ENCODE peak calls at places on chromosomes 16 and 17, in five cellular contexts. W is testis; Q is CD4-positive, alpha-beta T cell; C is suprapubic skin; E is sigmoid colon. R is an unnamed sample.

GRCh38 chr17:37598145-37598544 is 11.1 kb downstream of the SYNRG start:
- DNase-seq in W (no peak), Q (no peak), C (no peak), E (no peak), R (no peak)

GRCh38 chr16:1678500-1679098 is 520 bp downstream of the JPT2 start:
- DNase-seq in W (peak), Q (peak), C (no peak), E (no peak), R (peak)

GRCh38 chr16:2686912-2687507 is 4.7 kb downstream of the KCTD5 start:
- DNase-seq in W (no peak), Q (no peak), C (no peak), E (peak), R (no peak)

GRCh38 chr17:42548070-42548837 is 4.5 kb upstream of the HSD17B1 start:
- DNase-seq in W (no peak), Q (peak), C (no peak), E (no peak), R (no peak)

GRCh38 chr16:72848759-72849664 is 198.9 kb downstream of the ZFHX3 start:
- DNase-seq in W (peak), Q (no peak), C (peak), E (peak), R (peak)

GRCh38 chr17:68019336-68019674 is 16.2 kb upstream of the KPNA2 start:
- DNase-seq in W (no peak), Q (no peak), C (no peak), E (no peak), R (no peak)

GRCh38 chr17:69058165-69058564 is 2.6 kb downstream of the ABCA9 start:
- DNase-seq in W (no peak), Q (no peak), C (no peak), E (no peak), R (no peak)

GRCh38 chr17:19996502-19996901 is 12.7 kb upstream of the SPECC1 start:
- DNase-seq in W (no peak), Q (no peak), C (no peak), E (no peak), R (no peak)

GRCh38 chr17:68004201-68004600 is 7.9 kb upstream of the C17orf58 start:
- DNase-seq in W (no peak), Q (no peak), C (peak), E (no peak), R (no peak)

GRCh38 chr16:3171181-3171854 is 16.7 kb upstream of the OR1F1 start:
- DNase-seq in W (no peak), Q (no peak), C (no peak), E (peak), R (no peak)

GRCh38 chr16:11670171-11671131 is 2.2 kb downstream of the SNN start:
- DNase-seq in W (no peak), Q (no peak), C (no peak), E (no peak), R (no peak)

GRCh38 chr17:61698244-61698643 is 107.2 kb upstream of the NACA2 start:
- DNase-seq in W (no peak), Q (no peak), C (no peak), E (no peak), R (no peak)

DNA sequence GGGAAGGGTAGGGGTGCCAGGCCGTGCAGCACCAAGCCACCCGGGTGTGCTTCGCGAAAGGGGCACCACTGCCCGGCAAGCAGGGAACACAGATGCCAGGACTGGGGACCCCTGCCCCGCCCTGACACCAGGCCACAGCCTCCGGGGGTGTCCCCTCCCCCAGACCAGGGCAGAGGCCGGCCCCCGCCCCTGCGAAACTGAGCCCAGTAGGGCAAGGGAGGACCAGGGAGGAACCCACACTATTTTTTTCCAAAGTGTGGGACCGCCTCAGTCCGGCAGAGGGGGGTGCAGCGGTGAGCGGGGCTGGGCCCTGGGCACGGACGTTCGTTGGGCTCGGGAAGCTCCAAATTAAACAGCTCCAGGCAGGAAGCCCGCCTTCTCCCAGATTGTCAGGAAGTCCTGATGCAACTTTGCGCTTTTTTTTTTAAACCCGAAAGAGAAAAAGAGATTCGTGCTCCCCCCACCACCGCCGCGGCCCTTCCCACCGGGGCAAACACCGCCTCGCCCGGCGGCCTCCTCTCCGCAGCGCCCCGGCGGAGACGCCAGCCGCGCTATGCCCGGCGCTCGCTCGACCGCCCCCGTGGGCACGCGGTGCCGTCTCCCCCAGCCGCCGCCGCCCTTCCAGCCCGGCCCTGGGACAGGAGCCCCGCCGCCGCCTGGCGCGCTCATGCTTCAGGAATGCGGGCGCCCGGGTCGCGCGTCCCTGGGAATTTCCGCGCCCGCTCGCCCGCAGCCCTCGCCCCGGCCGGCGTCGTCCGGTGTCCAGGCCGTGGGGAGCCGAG is 755 bp downstream of the PIEZO1 start:
- DNase-seq in W (peak), Q (no peak), C (peak), E (peak), R (peak)
- TF ChIP-seq CTCF in W (peak), Q (peak), C (peak), E (peak), R (peak)

GRCh38 chr17:43745541-43745940 is 13.1 kb downstream of the SOST start:
- DNase-seq in W (no peak), Q (no peak), C (no peak), E (no peak), R (no peak)
- H3K27ac ChIP-seq in W (no peak), Q (no peak), C (no peak), E (no peak), R (no peak)

GRCh38 chr17:44356241-44356640 is 7.4 kb downstream of the FAM171A2 start:
- DNase-seq in W (no peak), Q (no peak), C (no peak), E (no peak), R (no peak)
- TF ChIP-seq CTCF in W (no peak), Q (no peak), C (no peak), E (no peak), R (no peak)

DNA sequence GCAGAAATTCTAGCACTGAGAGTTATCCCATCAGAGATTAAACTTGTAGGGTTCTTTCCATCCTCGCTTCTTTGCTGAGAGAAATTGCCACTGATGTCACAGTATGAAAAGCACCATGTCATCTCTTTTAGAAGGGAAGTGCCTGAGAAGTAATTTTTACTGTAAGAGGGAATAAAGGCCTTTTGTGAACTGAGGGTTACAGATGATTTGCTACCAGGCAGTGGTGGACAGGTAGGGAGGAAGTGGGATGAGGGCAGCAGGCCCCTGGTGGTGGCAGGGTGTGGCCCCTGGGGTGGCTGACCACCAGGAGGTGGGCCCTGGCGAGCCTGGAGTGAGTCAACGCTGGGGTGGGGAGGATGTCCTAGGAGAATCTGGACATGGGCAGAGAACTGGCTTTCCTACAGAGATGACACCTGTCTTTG is 6.4 kb upstream of the MILR1 start:
- DNase-seq in W (no peak), Q (no peak), C (no peak), E (no peak), R (no peak)
- H3K27ac ChIP-seq in W (no peak), Q (peak), C (no peak), E (no peak), R (peak)

DNA sequence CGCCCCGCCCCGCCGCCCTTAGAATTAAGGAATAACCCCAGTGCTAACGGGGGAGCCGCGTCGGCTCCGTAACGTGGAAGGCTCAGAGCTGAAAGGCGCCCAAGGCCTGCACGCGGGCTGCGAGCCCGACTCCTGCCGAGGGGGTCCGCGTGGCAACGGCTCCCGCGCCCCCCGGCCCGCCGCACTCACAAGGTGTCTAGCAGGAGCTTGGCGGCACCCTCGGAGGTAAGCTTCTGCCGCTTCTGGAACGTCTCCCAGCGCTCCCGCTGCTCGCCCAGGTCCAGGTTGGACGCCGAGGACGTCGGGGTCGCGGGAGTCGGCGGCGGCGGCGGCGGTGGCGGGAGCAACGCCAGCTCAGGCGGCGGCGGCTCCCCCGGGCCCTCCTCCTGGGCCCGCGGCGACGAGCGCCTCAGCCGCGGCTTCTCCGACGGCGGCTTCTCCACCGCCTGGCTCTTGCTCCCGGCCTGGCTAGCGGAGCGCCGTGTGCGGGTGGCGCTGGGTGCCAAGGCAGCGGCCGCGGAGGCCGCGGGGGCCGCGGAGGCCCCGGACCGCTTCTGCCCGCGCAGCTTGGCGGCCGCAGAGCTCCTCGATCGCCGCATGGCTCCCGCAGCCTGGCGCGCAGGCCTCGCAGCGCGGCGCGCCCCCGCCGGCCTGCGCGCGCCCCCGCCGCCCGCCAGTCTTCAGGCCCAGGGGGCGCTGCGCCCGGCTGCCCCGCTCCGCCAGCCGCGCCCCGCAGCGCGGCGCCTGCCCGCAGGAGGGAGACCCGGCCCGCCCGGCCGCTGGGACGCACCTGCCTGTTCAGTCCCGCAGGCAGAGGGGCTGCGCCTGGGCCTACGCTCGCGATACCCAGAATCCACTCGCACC is at the start of gene CENPV:
- DNase-seq in W (peak), Q (peak), C (peak), E (peak), R (peak)
- TF ChIP-seq CTCF in W (peak), Q (no peak), C (no peak), E (no peak), R (peak)

DNA sequence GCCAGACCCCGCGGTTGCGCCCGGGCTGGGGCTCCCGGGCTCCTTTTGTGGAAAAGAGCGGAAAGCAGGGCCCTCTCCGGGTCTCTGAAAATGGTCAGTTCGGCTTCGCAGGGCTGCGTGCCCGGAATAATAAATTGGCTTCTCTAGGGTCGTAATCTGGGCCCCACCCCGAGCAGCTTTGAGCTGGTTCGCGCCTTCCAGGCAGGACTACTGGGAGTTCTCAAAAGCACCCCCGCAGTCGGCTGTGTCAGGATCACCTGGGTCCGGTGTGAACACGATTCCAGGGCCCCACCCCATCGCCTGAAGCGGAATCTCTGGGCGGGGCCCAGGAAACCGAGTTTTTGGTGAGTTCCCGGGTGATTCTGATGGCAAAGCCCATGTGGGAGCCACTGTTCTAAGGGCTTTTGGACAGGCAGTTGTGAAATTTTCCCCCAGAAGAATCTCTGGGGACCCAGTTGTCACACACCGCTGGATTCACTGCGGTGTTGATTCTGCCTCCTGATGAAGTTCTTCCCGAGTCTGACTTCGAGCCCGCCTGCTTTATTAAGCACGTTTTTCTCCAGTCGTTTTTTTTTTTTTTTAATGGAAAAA is 77.0 kb downstream of the MRC2 start:
- DNase-seq in W (peak), Q (no peak), C (peak), E (peak), R (peak)
- H3K27ac ChIP-seq in W (peak), Q (no peak), C (peak), E (peak), R (peak)

GRCh38 chr16:57537194-57537505 is 779 bp upstream of the CCDC102A start:
- DNase-seq in W (no peak), Q (no peak), C (no peak), E (no peak), R (no peak)

GRCh38 chr16:57534881-57535658 is 1.3 kb downstream of the CCDC102A start:
- DNase-seq in W (peak), Q (no peak), C (peak), E (peak), R (no peak)

GRCh38 chr16:57536306-57537193 is at the start of gene CCDC102A:
- DNase-seq in W (peak), Q (no peak), C (no peak), E (no peak), R (peak)

GRCh38 chr16:57534337-57534880 is 2.0 kb downstream of the CCDC102A start:
- DNase-seq in W (peak), Q (no peak), C (peak), E (peak), R (no peak)

DNA sequence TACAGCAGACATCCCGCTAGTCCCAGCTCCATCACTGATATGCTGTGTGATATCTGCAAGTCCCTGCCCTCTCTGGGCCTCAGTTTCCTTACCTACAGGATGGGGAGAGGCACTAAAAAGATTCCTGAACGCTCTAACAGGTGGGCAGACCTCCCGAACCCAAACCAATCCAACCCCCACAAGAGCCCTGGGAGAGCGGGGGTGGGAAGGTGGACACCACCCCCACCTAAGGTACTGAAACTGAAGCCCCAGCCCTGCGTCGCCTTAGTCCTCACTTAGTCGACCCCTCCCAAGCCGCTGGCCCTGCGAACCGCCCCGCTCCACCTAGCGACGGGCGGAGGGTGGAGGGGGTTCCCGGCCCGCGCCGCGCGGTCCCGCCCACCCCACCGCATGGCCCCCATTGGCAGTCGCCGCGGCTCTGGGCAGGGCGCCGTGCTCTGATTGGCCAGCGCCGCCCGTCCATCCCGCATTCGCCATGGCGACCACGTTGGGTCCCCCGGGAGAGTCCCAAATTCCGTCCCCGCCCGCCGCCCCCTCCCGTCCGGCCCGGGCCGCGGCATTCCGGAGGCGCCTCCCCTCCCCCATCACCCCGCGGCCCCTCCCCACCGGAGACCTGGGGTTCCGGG is 578 bp downstream of the CCDC102A start:
- DNase-seq in W (peak), Q (peak), C (peak), E (peak), R (peak)
- TF ChIP-seq CTCF in W (no peak), Q (no peak), C (no peak), E (peak), R (no peak)

GRCh38 chr17:1043601-1044251 is 46.8 kb downstream of the TIMM22 start:
- DNase-seq in W (peak), Q (no peak), C (no peak), E (peak), R (no peak)
- H3K27ac ChIP-seq in W (no peak), Q (no peak), C (peak), E (peak), R (no peak)

R was measured in RWPE1.